ENCODE peak calls at places on chromosomes 5 and 9, in five cellular contexts. T, N, M, R and S are unnamed samples.

GRCh38 chr5:61371474-61371873 is 39.4 kb downstream of the ZSWIM6 start:
- DNase-seq in T (no peak), N (no peak), M (no peak), R (no peak), S (no peak)

GRCh38 chr9:114409103-114409780 is 21.5 kb upstream of the AKNA start:
- DNase-seq in T (peak), N (peak), M (no peak), R (no peak), S (no peak)

GRCh38 chr9:36170531-36170930 is 1.3 kb downstream of the CCIN start:
- DNase-seq in T (no peak), N (no peak), M (no peak), R (no peak), S (no peak)

GRCh38 chr9:2872307-2872940 is 28.5 kb upstream of the PUM3 start:
- DNase-seq in T (no peak), N (peak), M (no peak), R (no peak), S (no peak)

GRCh38 chr5:158699336-158699735 is 400.4 kb downstream of the EBF1 start:
- DNase-seq in T (no peak), N (no peak), M (no peak), R (no peak), S (no peak)

GRCh38 chr5:443239-444151 is 519 bp downstream of the EXOC3 start:
- DNase-seq in T (no peak), N (no peak), M (no peak), R (no peak), S (no peak)

GRCh38 chr5:95817430-95817829 is 5.1 kb downstream of the GLRX start:
- DNase-seq in T (peak), N (no peak), M (no peak), R (no peak), S (peak)

GRCh38 chr5:154831451-154831850 is 19.0 kb downstream of the FAXDC2 start:
- DNase-seq in T (no peak), N (no peak), M (no peak), R (no peak), S (no peak)

GRCh38 chr9:107243757-107244156 is 39.3 kb upstream of the RAD23B start:
- DNase-seq in T (peak), N (peak), M (peak), R (peak), S (peak)

GRCh38 chr9:137305788-137306545 is 3.9 kb upstream of the NRARP start:
- DNase-seq in T (no peak), N (no peak), M (no peak), R (no peak), S (no peak)

GRCh38 chr5:151183451-151184245 is 26.1 kb upstream of the ANXA6 start:
- DNase-seq in T (peak), N (no peak), M (no peak), R (no peak), S (no peak)

GRCh38 chr5:141654298-141654697 is 3.1 kb upstream of the FCHSD1 start:
- DNase-seq in T (peak), N (peak), M (no peak), R (no peak), S (peak)

GRCh38 chr9:85522459-85523092 is 219.2 kb downstream of the AGTPBP1 start:
- DNase-seq in T (no peak), N (peak), M (no peak), R (peak), S (no peak)

GRCh38 chr5:176440932-176441706 is 7.1 kb upstream of the FAF2 start:
- DNase-seq in T (no peak), N (no peak), M (no peak), R (no peak), S (no peak)

GRCh38 chr5:96140084-96140483 is 178.4 kb upstream of the ELL2 start:
- DNase-seq in T (no peak), N (no peak), M (no peak), R (no peak), S (no peak)

GRCh38 chr9:124522121-124523098 is 15.2 kb upstream of the NR5A1 start:
- DNase-seq in T (peak), N (no peak), M (no peak), R (no peak), S (no peak)

GRCh38 chr9:22469928-22470544 is 23.4 kb downstream of the DMRTA1 start:
- DNase-seq in T (peak), N (peak), M (no peak), R (peak), S (peak)

GRCh38 chr9:12697719-12698118 is 4.5 kb downstream of the TYRP1 start:
- DNase-seq in T (no peak), N (no peak), M (no peak), R (no peak), S (no peak)

GRCh38 chr9:131347376-131348020 is 46.4 kb upstream of the PRRC2B start:
- DNase-seq in T (no peak), N (peak), M (no peak), R (no peak), S (no peak)

GRCh38 chr9:135587658-135588057 is 26.1 kb downstream of the PAEP start:
- DNase-seq in T (no peak), N (no peak), M (no peak), R (no peak), S (no peak)

GRCh38 chr5:69416180-69416579 is 1.3 kb downstream of the MARVELD2 start:
- DNase-seq in T (no peak), N (no peak), M (no peak), R (no peak), S (no peak)

GRCh38 chr5:111583761-111584203 is 71.4 kb upstream of the STARD4 start:
- DNase-seq in T (no peak), N (peak), M (no peak), R (no peak), S (no peak)

GRCh38 chr9:97041898-97042297 is 3.0 kb upstream of the CTSV start:
- DNase-seq in T (no peak), N (no peak), M (no peak), R (peak), S (no peak)

GRCh38 chr5:8429778-8430758 is 561.1 kb downstream of the MTRR start:
- DNase-seq in T (no peak), N (no peak), M (no peak), R (no peak), S (no peak)

GRCh38 chr5:145859451-145859850 is 13.4 kb downstream of the GRXCR2 start:
- DNase-seq in T (no peak), N (no peak), M (no peak), R (no peak), S (no peak)

GRCh38 chr9:24487250-24487861 is 58.3 kb downstream of the IZUMO3 start:
- DNase-seq in T (no peak), N (no peak), M (no peak), R (no peak), S (peak)

GRCh38 chr9:95907794-95908193 is 32.3 kb downstream of the ERCC6L2 start:
- DNase-seq in T (no peak), N (no peak), M (no peak), R (no peak), S (no peak)

GRCh38 chr9:136249881-136250559 is 4.4 kb upstream of the QSOX2 start:
- DNase-seq in T (no peak), N (no peak), M (no peak), R (no peak), S (no peak)

GRCh38 chr5:179914032-179914755 is 6.5 kb upstream of the TBC1D9B start:
- DNase-seq in T (peak), N (peak), M (no peak), R (no peak), S (peak)

GRCh38 chr5:96601811-96602244 is 60.3 kb upstream of the CAST start:
- DNase-seq in T (peak), N (peak), M (no peak), R (peak), S (peak)

GRCh38 chr9:3342159-3342777 is 183.5 kb downstream of the RFX3 start:
- DNase-seq in T (peak), N (no peak), M (no peak), R (no peak), S (peak)

GRCh38 chr9:134563397-134563796 is 78.2 kb upstream of the COL5A1 start:
- DNase-seq in T (no peak), N (no peak), M (no peak), R (no peak), S (no peak)

GRCh38 chr9:115006660-115007059 is 76.3 kb upstream of the TNFSF8 start:
- DNase-seq in T (peak), N (peak), M (no peak), R (no peak), S (peak)

GRCh38 chr5:102545175-102545574 is 46.4 kb upstream of the SLCO6A1 start:
- DNase-seq in T (peak), N (no peak), M (no peak), R (no peak), S (no peak)